ENCODE peak calls at places on chromosome 13, in six cellular contexts. C, B, D, Y, F and S are unnamed samples.

GRCh38 chr13:98214707-98215106 is 37.6 kb upstream of the RNF113B start:
- DNase-seq in C (no peak), B (no peak), D (no peak), Y (no peak), F (no peak), S (no peak)

GRCh38 chr13:101552797-101553196 is 100.3 kb downstream of the ITGBL1 start:
- DNase-seq in C (peak), B (no peak), D (no peak), Y (no peak), F (no peak), S (no peak)

GRCh38 chr13:73754727-73755292 is 379.4 kb downstream of the KLF12 start:
- DNase-seq in C (peak), B (peak), D (peak), Y (no peak), F (peak), S (no peak)

GRCh38 chr13:106851251-106851650 is 283.3 kb upstream of the ARGLU1 start:
- DNase-seq in C (no peak), B (no peak), D (no peak), Y (no peak), F (no peak), S (no peak)

GRCh38 chr13:100269837-100270236 is 180.9 kb downstream of the PCCA start:
- DNase-seq in C (peak), B (no peak), D (no peak), Y (no peak), F (no peak), S (peak)

GRCh38 chr13:60090579-60090978 is 73.1 kb downstream of the DIAPH3 start:
- DNase-seq in C (peak), B (no peak), D (no peak), Y (no peak), F (no peak), S (no peak)

GRCh38 chr13:77737583-77738200 is 40.2 kb downstream of the SLAIN1 start:
- DNase-seq in C (no peak), B (no peak), D (peak), Y (no peak), F (no peak), S (no peak)

GRCh38 chr13:75705395-75705794 is 69.3 kb downstream of the LMO7 start:
- DNase-seq in C (peak), B (no peak), D (no peak), Y (no peak), F (no peak), S (no peak)

GRCh38 chr13:91158015-91158390 is 189.5 kb upstream of the MIR17HG start:
- DNase-seq in C (no peak), B (no peak), D (no peak), Y (no peak), F (no peak), S (no peak)

GRCh38 chr13:21078501-21078900 is 17.1 kb upstream of the LATS2 start:
- DNase-seq in C (peak), B (no peak), D (no peak), Y (no peak), F (no peak), S (no peak)

GRCh38 chr13:25971499-25972145 is 80.2 kb downstream of the SHISA2 start:
- DNase-seq in C (no peak), B (no peak), D (no peak), Y (no peak), F (no peak), S (no peak)

GRCh38 chr13:71879945-71880344 is 12.9 kb upstream of the DACH1 start:
- DNase-seq in C (no peak), B (no peak), D (no peak), Y (no peak), F (no peak), S (no peak)

GRCh38 chr13:114010401-114011101 is 36.7 kb upstream of the C13orf46 start:
- DNase-seq in C (no peak), B (no peak), D (no peak), Y (no peak), F (no peak), S (no peak)

GRCh38 chr13:73225983-73226382 is 167.2 kb downstream of the KLF5 start:
- DNase-seq in C (no peak), B (no peak), D (no peak), Y (no peak), F (no peak), S (no peak)

GRCh38 chr13:27359203-27359821 is 65.1 kb upstream of the GTF3A start:
- DNase-seq in C (peak), B (peak), D (no peak), Y (peak), F (peak), S (peak)

GRCh38 chr13:84662503-84662902 is 780.2 kb upstream of the SLITRK1 start:
- DNase-seq in C (no peak), B (no peak), D (no peak), Y (no peak), F (no peak), S (no peak)

GRCh38 chr13:83816081-83816480 is 66.2 kb downstream of the SLITRK1 start:
- DNase-seq in C (no peak), B (no peak), D (no peak), Y (no peak), F (no peak), S (no peak)

GRCh38 chr13:35917252-35917941 is 213.8 kb downstream of the DCLK1 start:
- DNase-seq in C (peak), B (no peak), D (no peak), Y (no peak), F (no peak), S (no peak)

GRCh38 chr13:83752141-83752540 is 130.1 kb downstream of the SLITRK1 start:
- DNase-seq in C (peak), B (no peak), D (no peak), Y (no peak), F (no peak), S (no peak)